ENCODE peak calls at places on chromosomes 16 and 17, in five cellular contexts. I is heart right ventricle, J is epithelial cell of proximal tubule, R is osteoblast, K is GM23338. U is an unnamed sample.

GRCh38 chr17:20279631-20280030 is 187.7 kb downstream of the LGALS9B start:
- DNase-seq in I (no peak), K (no peak), J (no peak), R (no peak), U (no peak)

GRCh38 chr16:83356266-83356665 is 451.5 kb upstream of the HSBP1 start:
- DNase-seq in K (peak; percentile 89), I (no peak), R (no peak), J (no peak), U (peak; percentile 63)

GRCh38 chr17:42460371-42460770 is 1.7 kb downstream of the ATP6V0A1 start:
- DNase-seq in R (peak; percentile 25), J (no peak), K (no peak), I (no peak), U (no peak)

GRCh38 chr17:15662726-15663125 is 21.4 kb downstream of the TRIM16 start:
- DNase-seq in R (no peak), I (no peak), J (no peak), K (no peak), U (no peak)

GRCh38 chr17:80026359-80027042 is 9.2 kb downstream of the TBC1D16 start:
- DNase-seq in I (no peak), R (peak; percentile 57), K (no peak), J (no peak), U (no peak)

GRCh38 chr17:82787081-82787848 is 35.4 kb downstream of the TBCD start:
- DNase-seq in K (no peak), J (no peak), I (no peak), R (peak; percentile 71), U (peak; percentile 77)

GRCh38 chr17:34721326-34721725 is 141.9 kb downstream of the TMEM132E start:
- DNase-seq in K (no peak), R (no peak), I (no peak), J (no peak), U (no peak)

GRCh38 chr17:78789149-78789662 is 7.1 kb upstream of the CYTH1 start:
- DNase-seq in J (no peak), K (no peak), R (no peak), I (no peak), U (no peak)

GRCh38 chr17:7060165-7060890 is 16.4 kb upstream of the SLC16A11 start:
- DNase-seq in K (no peak), J (peak; percentile 88), R (peak; percentile 84), I (no peak), U (no peak)

GRCh38 chr17:31561469-31562412 is 170.3 kb downstream of the RAB11FIP4 start:
- DNase-seq in R (peak; percentile 95), K (no peak), I (no peak), J (no peak), U (no peak)

GRCh38 chr16:57624044-57624688 is 4.3 kb upstream of the ADGRG1 start:
- DNase-seq in I (no peak), K (no peak), J (peak; percentile 82), R (peak; percentile 75), U (no peak)

GRCh38 chr16:83862661-83863060 is 36.3 kb upstream of the MLYCD start:
- DNase-seq in K (no peak), J (no peak), R (no peak), I (no peak), U (no peak)

GRCh38 chr17:48004973-48005372 is 32.6 kb downstream of the COPZ2 start:
- DNase-seq in I (no peak), J (no peak), R (no peak), K (no peak), U (no peak)

GRCh38 chr17:41500131-41500911 is 5.1 kb downstream of the KRT13 start:
- DNase-seq in K (no peak), J (no peak), I (no peak), R (peak; percentile 90), U (no peak)

GRCh38 chr17:82157046-82158035 is 55.3 kb downstream of the CCDC57 start:
- DNase-seq in K (no peak), I (no peak), R (no peak), J (no peak), U (no peak)

GRCh38 chr16:68311316-68311620 is 449 bp downstream of the PRMT7 start:
- DNase-seq in R (peak; percentile 80), K (peak; percentile 60), J (no peak), I (no peak), U (peak; percentile 72)

GRCh38 chr17:81527591-81528383 is at the start of gene FSCN2:
- DNase-seq in R (peak; percentile 99), K (no peak), J (no peak), I (no peak), U (no peak)

GRCh38 chr16:287298-287811 is 4.4 kb downstream of the PDIA2 start:
- DNase-seq in R (peak; percentile 90), I (no peak), K (no peak), J (no peak), U (no peak)

GRCh38 chr17:15273141-15273793 is 8.1 kb upstream of the PMP22 start:
- DNase-seq in I (no peak), J (no peak), R (peak; percentile 88), K (no peak), U (no peak)

GRCh38 chr17:43224146-43224705 is 4.2 kb downstream of the CCDC200 start:
- DNase-seq in J (no peak), K (no peak), I (no peak), R (peak; percentile 37), U (no peak)

GRCh38 chr16:6988846-6989245 is 343.8 kb upstream of the RBFOX1 start:
- DNase-seq in J (no peak), R (no peak), I (no peak), K (no peak), U (no peak)

GRCh38 chr17:19304209-19304608 is 58.3 kb downstream of the B9D1 start:
- DNase-seq in I (peak; percentile 69), R (peak; percentile 87), K (no peak), J (no peak), U (peak; percentile 38)

GRCh38 chr16:57480127-57480753 is 6.1 kb downstream of the DOK4 start:
- DNase-seq in K (no peak), J (no peak), R (peak; percentile 96), I (no peak), U (no peak)

GRCh38 chr16:65867276-65867990 is 499.1 kb upstream of the CDH5 start:
- DNase-seq in K (no peak), I (no peak), R (no peak), J (no peak), U (no peak)

GRCh38 chr16:57166951-57167350 is 18.9 kb downstream of the PSME3IP1 start:
- DNase-seq in J (no peak), K (no peak), R (peak; percentile 78), I (no peak), U (peak; percentile 61)

GRCh38 chr16:50683689-50684374 is 2.7 kb upstream of the SNX20 start:
- DNase-seq in R (peak; percentile 31), J (no peak), I (no peak), K (no peak), U (peak; percentile 92)

GRCh38 chr16:56331915-56332314 is 93.4 kb downstream of the AMFR start:
- DNase-seq in I (no peak), K (no peak), R (no peak), J (no peak), U (no peak)

GRCh38 chr17:4897198-4897657 is 2.1 kb upstream of the C17orf107 start:
- DNase-seq in J (no peak), K (no peak), I (no peak), R (peak; percentile 52), U (no peak)

GRCh38 chr17:5785867-5786509 is 201.7 kb upstream of the NLRP1 start:
- DNase-seq in K (no peak), I (no peak), R (no peak), J (peak; percentile 79), U (peak; percentile 82)

GRCh38 chr17:70332356-70332755 is 163.0 kb downstream of the KCNJ2 start:
- DNase-seq in K (no peak), R (no peak), I (no peak), J (no peak), U (no peak)

GRCh38 chr17:65522751-65523404 is 38.6 kb downstream of the AXIN2 start:
- DNase-seq in I (no peak), J (no peak), K (no peak), R (no peak), U (no peak)

GRCh38 chr16:10988164-10988803 is 43.9 kb downstream of the CLEC16A start:
- DNase-seq in K (peak; percentile 57), J (no peak), I (no peak), R (no peak), U (peak; percentile 70)
- TF ChIP-seq CTCF in K (peak; percentile 51), J (peak; percentile 46), I (peak; percentile 13), R (peak; percentile 33), U (peak; percentile 57)

GRCh38 chr17:57803026-57803425 is 46.8 kb downstream of the MRPS23 start:
- DNase-seq in I (no peak), K (peak; percentile 37), R (no peak), J (no peak), U (no peak)
- H3K4me3 ChIP-seq in I (no peak overlapping the region), K (no peak overlapping the region), R (no peak overlapping the region), J (no peak overlapping the region), U (no peak overlapping the region)

GRCh38 chr17:56557682-56558081 is 35.8 kb upstream of the NOG start:
- DNase-seq in J (no peak), I (no peak), R (no peak), K (no peak), U (no peak)
- TF ChIP-seq CTCF in J (no peak), I (no peak), R (no peak), K (no peak), U (no peak)

GRCh38 chr16:19419691-19420060 is 2.0 kb downstream of the TMC5 start:
- DNase-seq in K (no peak), I (no peak), J (no peak), R (peak; percentile 51), U (no peak)

GRCh38 chr16:19430345-19430744 is 12.7 kb downstream of the TMC5 start:
- DNase-seq in K (no peak), R (no peak), I (no peak), J (no peak), U (no peak)

GRCh38 chr16:19429271-19429670 is 11.6 kb downstream of the TMC5 start:
- DNase-seq in R (no peak), J (no peak), I (no peak), K (no peak), U (no peak)

GRCh38 chr16:19424478-19424877 is 6.8 kb downstream of the TMC5 start:
- DNase-seq in I (no peak), J (no peak), K (no peak), R (no peak), U (no peak)
- H3K4me3 ChIP-seq in I (no peak overlapping the region), J (no peak overlapping the region), K (no peak overlapping the region), R (no peak overlapping the region), U (no peak overlapping the region)

DNA sequence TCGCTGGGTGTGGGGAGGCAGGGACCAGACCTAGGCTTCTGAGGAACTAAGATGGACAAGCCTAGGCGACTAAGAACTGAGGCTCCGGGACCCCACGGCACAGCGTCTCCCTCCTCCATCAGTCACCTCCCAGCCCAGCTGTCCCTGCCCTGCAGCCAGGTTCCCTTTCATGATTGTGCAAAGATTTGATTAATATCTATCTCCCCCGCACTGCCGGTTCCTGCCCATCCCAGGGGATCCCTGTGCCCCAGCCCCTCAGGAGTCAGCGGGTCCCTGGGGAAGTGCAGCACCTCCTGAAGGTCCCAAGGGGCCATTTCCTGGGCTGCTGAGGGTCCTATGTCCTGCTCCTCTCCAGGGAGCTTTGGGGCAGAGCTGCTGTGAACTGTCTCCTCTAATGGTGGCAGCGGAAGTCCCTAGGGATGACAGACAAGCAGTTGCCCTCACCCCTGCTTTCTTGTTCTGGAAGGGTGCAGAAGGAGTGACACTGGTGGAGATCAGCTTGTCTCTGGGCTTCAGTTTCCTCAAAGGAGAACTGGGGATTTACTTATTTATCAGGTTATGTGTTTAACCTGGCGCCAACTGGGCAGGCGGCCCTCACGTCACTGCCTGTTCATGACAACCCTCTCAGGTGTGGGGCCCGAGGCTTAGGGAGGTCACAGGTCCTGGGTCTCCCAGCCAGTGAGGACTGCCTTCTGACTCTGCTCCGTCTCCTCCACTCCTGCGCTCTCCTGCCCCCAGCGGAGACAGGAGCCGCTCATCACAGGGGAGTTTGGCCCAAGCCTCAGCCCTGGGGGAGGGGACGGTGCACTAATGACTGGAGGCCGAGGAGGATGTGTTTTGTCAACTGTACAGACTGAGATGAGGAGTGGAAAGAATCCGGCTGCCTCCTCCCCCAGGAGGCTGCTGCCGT is 1.9 kb upstream of the C16orf74 start:
- DNase-seq in R (peak; percentile 83), J (no peak), I (peak; percentile 23), K (peak; percentile 71), U (peak; percentile 85)
- TF ChIP-seq CTCF in R (no peak), J (peak; percentile 18), I (peak; percentile 26), K (no peak), U (peak; percentile 62)